ENCODE peak calls at places on chromosome 20, in seven cellular contexts. N is astrocyte of the spinal cord; S is dorsolateral prefrontal cortex; P is CD8-positive, alpha-beta T cell; X is progenitor cell of endocrine pancreas; Y is GM23338; Z is A549. A is an unnamed sample.

GRCh38 chr20:56195946-56196345 is 52.6 kb upstream of the MC3R start:
- DNase-seq in N (no peak), S (no peak), P (no peak), X (no peak), Y (no peak), Z (no peak), A (no peak)

GRCh38 chr20:38805958-38806854 is 709 bp downstream of the PPP1R16B start:
- DNase-seq in N (no peak), S (peak; percentile 61), P (peak; percentile 30), X (peak; percentile 18), Y (peak; percentile 63), Z (no peak), A (peak; percentile 68)

GRCh38 chr20:35561268-35561667 is 19.4 kb downstream of the ERGIC3 start:
- DNase-seq in N (peak; percentile 49), S (no peak), P (no peak), X (no peak), Y (peak; percentile 78), Z (peak; percentile 46), A (peak; percentile 66)

GRCh38 chr20:19026121-19026878 is 186.1 kb upstream of the SLC24A3 start:
- DNase-seq in N (no peak), S (no peak), P (no peak), X (no peak), Y (no peak), Z (no peak), A (no peak)

GRCh38 chr20:32993484-32994050 is 10.7 kb downstream of the SUN5 start:
- DNase-seq in N (no peak), S (no peak), P (no peak), X (no peak), Y (no peak), Z (no peak), A (no peak)

GRCh38 chr20:35023624-35024023 is 68.0 kb downstream of the MYH7B start:
- DNase-seq in N (no peak), S (no peak), P (no peak), X (no peak), Y (no peak), Z (no peak), A (no peak)

GRCh38 chr20:31595654-31596411 is 9.3 kb upstream of the ID1 start:
- DNase-seq in N (peak; percentile 84), S (no peak), P (no peak), X (no peak), Y (peak; percentile 100), Z (peak; percentile 95), A (peak; percentile 91)

GRCh38 chr20:48214601-48215000 is 429.3 kb upstream of the SULF2 start:
- DNase-seq in N (no peak), S (no peak), P (no peak), X (no peak), Y (no peak), Z (no peak), A (no peak)

GRCh38 chr20:32231847-32232246 is 24.2 kb downstream of the POFUT1 start:
- DNase-seq in N (peak; percentile 17), S (no peak), P (peak; percentile 6), X (no peak), Y (no peak), Z (no peak), A (no peak)

GRCh38 chr20:63538204-63539091 is 1.3 kb upstream of the PTK6 start:
- DNase-seq in N (no peak), S (no peak), P (no peak), X (no peak), Y (peak; percentile 66), Z (no peak), A (peak; percentile 89)

GRCh38 chr20:51860015-51860882 is 57.9 kb upstream of the SALL4 start:
- DNase-seq in N (peak; percentile 76), S (no peak), P (no peak), X (no peak), Y (no peak), Z (peak; percentile 60), A (no peak)

GRCh38 chr20:658731-659291 is 5.8 kb upstream of the SRXN1 start:
- DNase-seq in N (no peak), S (no peak), P (no peak), X (no peak), Y (peak; percentile 83), Z (no peak), A (no peak)

GRCh38 chr20:664151-664550 is 11.2 kb upstream of the SRXN1 start:
- DNase-seq in N (no peak), S (no peak), P (no peak), X (no peak), Y (no peak), Z (no peak), A (no peak)

GRCh38 chr20:662289-663192 is 9.5 kb upstream of the SRXN1 start:
- DNase-seq in N (no peak), S (no peak), P (no peak), X (no peak), Y (no peak), Z (no peak), A (no peak)

GRCh38 chr20:663315-664090 is 10.5 kb upstream of the SRXN1 start:
- DNase-seq in N (no peak), S (no peak), P (no peak), X (no peak), Y (peak; percentile 88), Z (no peak), A (no peak)

DNA sequence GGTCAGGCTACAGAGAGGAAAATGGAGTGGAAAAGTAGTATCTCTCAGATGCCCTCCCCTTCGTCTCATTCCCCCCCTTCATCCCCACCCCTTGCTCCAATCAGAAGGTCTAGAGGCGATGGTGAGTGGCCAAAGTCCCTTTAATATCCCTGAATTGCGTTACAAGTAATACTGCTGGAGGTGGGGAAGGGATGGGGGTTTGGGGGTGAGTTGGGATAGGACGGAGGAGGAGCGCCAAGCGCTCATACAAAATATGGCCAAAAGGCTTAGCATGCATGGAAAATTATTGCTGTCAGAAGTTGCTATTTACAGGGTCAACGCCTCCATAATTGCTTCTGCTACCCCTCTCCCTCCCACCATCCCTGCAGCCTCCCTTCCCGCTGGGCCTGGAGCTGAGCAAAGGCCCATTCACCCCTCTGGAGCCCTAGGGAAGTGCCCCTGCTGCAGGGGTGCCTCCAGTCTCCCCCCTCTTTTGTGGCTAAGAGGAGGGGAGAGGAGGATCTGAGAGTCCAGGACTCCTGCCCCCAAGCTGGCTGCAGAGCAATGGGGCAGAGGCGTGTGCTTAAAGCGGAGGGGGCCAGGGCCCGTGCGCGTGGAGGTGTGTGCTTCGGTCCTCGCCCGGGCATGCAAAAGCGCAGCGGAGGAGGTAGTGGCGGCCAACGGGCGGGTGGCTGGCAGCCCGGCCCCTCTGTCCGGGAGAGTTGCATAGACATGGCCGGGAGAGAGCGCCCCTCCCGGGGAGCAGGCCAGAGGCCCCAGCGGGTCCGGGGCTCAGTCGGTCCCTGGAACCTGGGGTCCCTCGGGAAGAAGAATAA is 8.7 kb upstream of the SRXN1 start:
- DNase-seq in N (no peak), S (no peak), P (no peak), X (no peak), Y (peak; percentile 58), Z (no peak), A (no peak)
- TF ChIP-seq CTCF in N (no peak), S (no peak), P (no peak), X (no peak), Y (peak; percentile 16), Z (no peak), A (no peak)

GRCh38 chr20:4062721-4063606 is 47.6 kb upstream of the RNF24 start:
- DNase-seq in N (no peak), S (no peak), P (no peak), X (no peak), Y (no peak), Z (no peak), A (no peak)

GRCh38 chr20:4060856-4061440 is 45.6 kb upstream of the RNF24 start:
- DNase-seq in N (no peak), S (no peak), P (no peak), X (no peak), Y (no peak), Z (no peak), A (no peak)

GRCh38 chr20:4063631-4064030 is 48.3 kb upstream of the RNF24 start:
- DNase-seq in N (no peak), S (no peak), P (no peak), X (no peak), Y (peak; percentile 48), Z (no peak), A (no peak)

GRCh38 chr20:4060054-4060795 is 44.9 kb upstream of the RNF24 start:
- DNase-seq in N (no peak), S (no peak), P (no peak), X (no peak), Y (no peak), Z (no peak), A (peak; percentile 87)

DNA sequence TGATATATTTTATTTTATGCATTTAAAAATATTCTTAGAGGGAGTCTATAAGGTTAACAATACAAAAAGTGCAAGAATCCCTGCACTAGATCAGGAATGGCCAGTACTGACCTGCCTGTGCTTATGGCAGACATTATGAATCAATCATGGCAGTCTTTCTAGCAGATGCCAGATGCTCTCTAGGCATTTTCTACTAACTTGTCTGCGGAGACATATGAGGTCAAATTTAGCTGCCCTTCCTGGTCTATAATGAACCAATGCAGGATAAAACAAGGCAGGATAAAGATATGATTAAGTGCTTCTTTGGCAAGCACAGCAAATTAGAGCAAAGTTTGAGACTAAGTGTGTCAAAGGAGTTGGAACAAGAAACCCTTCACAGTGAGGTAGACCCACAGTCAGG is 46.6 kb upstream of the RNF24 start:
- DNase-seq in N (no peak), S (no peak), P (no peak), X (no peak), Y (no peak), Z (no peak), A (no peak)
- TF ChIP-seq CTCF in N (no peak), S (no peak), P (no peak), X (no peak), Y (no peak), Z (no peak), A (no peak)

DNA sequence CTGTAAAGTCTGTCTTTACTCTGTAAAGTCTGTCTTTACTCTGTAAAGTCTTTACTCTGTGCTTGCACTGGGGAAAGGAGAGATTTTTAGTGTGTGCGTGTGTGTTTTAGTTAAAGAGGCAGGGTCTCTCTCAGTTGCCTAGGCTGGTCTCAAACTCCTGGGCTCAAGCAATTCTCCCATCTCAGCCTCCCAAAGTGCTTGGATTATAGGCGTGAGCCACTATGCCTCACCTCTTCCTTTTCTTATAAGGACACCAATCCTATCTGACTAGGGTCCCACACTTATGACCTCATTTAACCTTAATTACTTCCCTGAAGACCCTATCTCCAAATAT is 93.8 kb downstream of the JPH2 start:
- DNase-seq in N (no peak), S (no peak), P (no peak), X (no peak), Y (no peak), Z (no peak), A (no peak)
- TF ChIP-seq CTCF in N (no peak), S (no peak), P (no peak), X (no peak), Y (no peak), Z (peak; percentile 28), A (no peak)

DNA sequence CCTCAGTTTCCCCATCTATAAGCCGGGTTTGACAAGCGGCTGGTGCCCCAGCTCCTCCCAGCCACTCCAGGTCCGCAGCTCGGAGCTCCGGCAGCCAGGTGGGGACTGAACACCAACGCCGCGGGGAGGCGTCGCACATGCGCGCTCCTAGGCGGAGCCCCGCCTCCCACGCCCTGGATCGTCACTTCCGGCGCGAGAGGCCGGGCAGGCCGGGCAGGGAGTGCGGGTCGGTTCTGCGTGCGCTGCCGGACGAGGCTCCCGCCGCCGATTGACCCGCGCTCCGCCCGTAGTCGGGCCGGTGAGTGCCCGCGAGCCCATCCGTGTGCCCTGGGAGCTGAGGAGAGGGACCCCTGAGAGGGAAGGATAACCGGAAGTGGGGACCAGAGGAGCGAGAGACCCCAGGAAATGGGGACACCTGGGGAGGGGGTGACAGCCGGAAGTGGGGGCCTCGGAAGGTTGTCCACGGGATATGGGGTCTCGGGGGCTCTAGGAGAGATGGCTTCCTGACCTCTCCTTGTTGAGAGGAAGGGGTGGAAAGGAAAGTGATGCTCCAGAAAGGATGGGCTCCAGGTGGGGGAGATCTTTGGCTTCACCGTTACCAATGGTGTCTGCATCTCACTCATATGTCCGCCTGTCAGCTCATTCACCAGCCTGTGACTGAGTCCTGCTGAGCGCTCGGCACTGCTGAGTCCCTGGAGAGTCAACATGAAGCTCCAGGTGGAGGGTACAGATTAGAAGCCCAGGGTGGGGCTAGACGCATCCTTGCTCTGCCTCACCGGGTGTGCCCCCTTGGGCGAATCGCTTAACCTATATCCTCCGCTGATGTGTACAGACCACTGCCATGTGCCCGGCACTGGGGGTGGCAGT is at the start of gene TTPAL:
- DNase-seq in N (peak; percentile 78), S (peak; percentile 90), P (peak; percentile 83), X (peak; percentile 79), Y (peak; percentile 97), Z (peak; percentile 88), A (peak; percentile 96)
- TF ChIP-seq CTCF in N (peak; percentile 25), S (peak; percentile 60), P (peak; percentile 26), X (peak; percentile 25), Y (peak; percentile 17), Z (peak; percentile 20), A (peak; percentile 24)

A was measured in upper lobe of right lung.